ENCODE peak calls at places on chromosome 12, in eight cellular contexts. W, G, U, H, P, M, C and L are unnamed samples.

GRCh38 chr12:67354966-67355365 is 85.8 kb downstream of the CAND1 start:
- DNase-seq in W (no peak), G (peak; percentile 8), U (no peak), H (no peak), P (no peak), M (no peak), C (no peak), L (no peak)

GRCh38 chr12:130104596-130105253 is 57.5 kb upstream of the FZD10 start:
- DNase-seq in W (no peak), G (no peak), U (no peak), H (peak; percentile 29), P (no peak), M (peak; percentile 26), C (no peak), L (no peak)

GRCh38 chr12:4379410-4379809 is at the start of gene FGF23:
- DNase-seq in W (no peak), G (peak; percentile 41), U (no peak), H (no peak), P (no peak), M (no peak), C (no peak), L (no peak)

GRCh38 chr12:102883204-102883799 is 33.7 kb downstream of the PAH start:
- DNase-seq in W (no peak), G (no peak), U (peak; percentile 56), H (peak; percentile 74), P (peak; percentile 60), M (peak; percentile 82), C (peak; percentile 46), L (no peak)

GRCh38 chr12:65501935-65502334 is 223.5 kb downstream of the MSRB3 start:
- DNase-seq in W (no peak), G (no peak), U (no peak), H (no peak), P (no peak), M (no peak), C (no peak), L (no peak)

GRCh38 chr12:4191149-4191548 is 82.4 kb upstream of the CCND2 start:
- DNase-seq in W (no peak), G (no peak), U (no peak), H (no peak), P (no peak), M (no peak), C (no peak), L (no peak)

GRCh38 chr12:4487024-4487423 is 41.4 kb upstream of the FGF6 start:
- DNase-seq in W (no peak), G (no peak), U (no peak), H (no peak), P (no peak), M (no peak), C (no peak), L (no peak)

GRCh38 chr12:95908573-95908972 is 33.8 kb downstream of the CCDC38 start:
- DNase-seq in W (no peak), G (peak; percentile 52), U (no peak), H (no peak), P (no peak), M (no peak), C (no peak), L (no peak)

GRCh38 chr12:47799357-47799955 is 20.2 kb downstream of the HDAC7 start:
- DNase-seq in W (no peak), G (no peak), U (no peak), H (no peak), P (no peak), M (no peak), C (no peak), L (no peak)

GRCh38 chr12:58419905-58420304 is 478.5 kb downstream of the ATP23 start:
- DNase-seq in W (no peak), G (peak; percentile 62), U (no peak), H (no peak), P (no peak), M (no peak), C (no peak), L (no peak)

GRCh38 chr12:130714091-130714590 is 2.0 kb downstream of the RIMBP2 start:
- DNase-seq in W (no peak), G (no peak), U (no peak), H (no peak), P (peak; percentile 17), M (peak; percentile 47), C (no peak), L (no peak)

GRCh38 chr12:132027636-132028035 is 77.9 kb downstream of the EP400 start:
- DNase-seq in W (peak; percentile 8), G (no peak), U (no peak), H (no peak), P (no peak), M (no peak), C (no peak), L (no peak)

GRCh38 chr12:104622942-104623341 is 166.2 kb downstream of the CHST11 start:
- DNase-seq in W (peak; percentile 26), G (no peak), U (no peak), H (no peak), P (no peak), M (no peak), C (peak; percentile 53), L (no peak)

GRCh38 chr12:87160848-87161601 is 868.2 kb downstream of the C12orf50 start:
- DNase-seq in W (no peak), G (no peak), U (no peak), H (no peak), P (no peak), M (no peak), C (no peak), L (no peak)

GRCh38 chr12:103505371-103506236 is 9.8 kb upstream of the C12orf42 start:
- DNase-seq in W (no peak), G (no peak), U (no peak), H (no peak), P (no peak), M (no peak), C (no peak), L (no peak)

GRCh38 chr12:118103601-118104382 is at the start of gene VSIG10:
- DNase-seq in W (peak; percentile 85), G (peak; percentile 53), U (peak; percentile 88), H (peak; percentile 82), P (peak; percentile 86), M (peak; percentile 55), C (peak; percentile 80), L (peak; percentile 86)
- TF ChIP-seq POLR2A in W (no peak), G (no peak), U (peak; percentile 71), H (peak; percentile 78), P (no peak), M (no peak), C (peak; percentile 22), L (no peak)

DNA sequence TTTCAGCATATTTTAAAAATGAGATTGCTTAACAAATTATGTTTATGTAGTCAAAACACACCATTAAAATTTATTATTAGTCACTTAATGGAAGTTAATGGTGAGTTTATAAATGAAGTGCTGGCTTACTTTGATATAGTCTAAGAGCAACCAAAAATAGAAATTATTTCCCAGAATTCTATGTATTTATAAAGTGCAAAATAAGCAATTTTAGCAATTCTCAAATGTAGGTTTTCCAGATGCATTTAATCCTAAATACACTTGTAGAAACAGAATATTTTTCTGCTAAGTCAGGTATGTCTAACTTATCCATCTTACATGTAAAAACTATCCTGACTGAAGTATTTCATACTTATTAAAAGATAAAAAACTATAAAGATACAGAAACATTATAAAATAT is 11.2 kb downstream of the LMO3 start:
- DNase-seq in W (no peak), G (no peak), U (no peak), H (no peak), P (no peak), M (no peak), C (no peak), L (no peak)
- TF ChIP-seq POLR2A in W (no peak), G (no peak), U (no peak), H (no peak), P (no peak), M (no peak), C (no peak), L (no peak)

DNA sequence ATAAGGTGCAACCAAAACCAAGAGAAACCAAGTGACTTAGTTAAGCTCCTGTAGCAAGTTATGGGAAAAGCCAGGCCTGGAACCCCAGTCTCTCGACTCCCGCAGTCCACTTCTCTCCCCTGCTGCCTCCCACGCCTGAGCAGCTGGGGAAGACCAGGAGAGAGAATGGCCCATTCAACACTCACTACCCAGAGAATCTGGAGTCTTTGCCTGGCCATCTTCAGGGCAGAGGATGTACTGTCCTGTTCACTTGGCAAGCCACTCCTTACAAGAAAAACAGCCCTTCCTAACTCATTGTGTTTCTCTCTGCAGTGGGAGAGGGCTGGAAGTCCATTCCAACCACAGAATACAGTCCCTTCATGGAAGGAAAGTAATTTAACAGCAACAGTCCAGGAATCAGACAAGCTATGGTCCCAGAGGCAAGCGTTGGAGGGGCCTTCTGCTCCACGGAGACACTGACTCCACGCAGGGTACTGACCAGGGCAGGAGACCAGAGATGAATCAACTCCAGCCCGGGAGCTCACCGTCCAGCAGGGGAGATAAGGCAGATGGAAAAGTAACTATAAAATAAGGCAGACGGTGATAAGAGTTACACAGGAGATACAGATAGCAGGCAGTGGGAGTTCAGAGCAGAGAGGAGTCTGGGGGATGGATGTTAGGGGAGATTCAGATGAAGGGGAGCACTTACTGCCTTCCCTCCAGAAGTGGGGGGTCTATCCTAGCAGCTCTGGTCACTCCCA is 1.6 kb downstream of the PITPNM2 start:
- DNase-seq in W (peak; percentile 79), G (no peak), U (peak; percentile 19), H (no peak), P (no peak), M (peak; percentile 52), C (no peak), L (no peak)
- TF ChIP-seq POLR2A in W (no peak), G (no peak), U (no peak), H (no peak), P (no peak), M (no peak), C (no peak), L (no peak)

DNA sequence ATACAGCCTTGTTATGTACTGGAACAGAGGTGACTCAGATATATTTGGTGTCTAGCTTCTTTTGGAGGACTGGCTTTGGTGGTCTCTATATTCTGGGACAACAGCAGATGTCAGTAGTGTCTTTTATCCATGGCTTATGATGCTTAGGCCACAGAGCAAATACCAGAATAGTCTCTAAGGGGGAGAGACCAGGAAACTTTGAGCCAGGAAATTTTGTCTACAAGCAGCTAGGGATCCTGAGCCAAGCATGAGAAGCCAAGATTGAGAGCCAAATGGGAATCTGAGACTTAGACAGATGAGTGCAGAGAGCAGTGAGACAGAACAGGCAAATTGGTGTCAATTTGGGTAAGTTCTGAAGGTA is 28.4 kb upstream of the PTPRR start:
- DNase-seq in W (no peak), G (no peak), U (no peak), H (no peak), P (no peak), M (peak; percentile 43), C (no peak), L (no peak)
- TF ChIP-seq POLR2A in W (no peak), G (no peak), U (no peak), H (no peak), P (no peak), M (no peak), C (no peak), L (no peak)

DNA sequence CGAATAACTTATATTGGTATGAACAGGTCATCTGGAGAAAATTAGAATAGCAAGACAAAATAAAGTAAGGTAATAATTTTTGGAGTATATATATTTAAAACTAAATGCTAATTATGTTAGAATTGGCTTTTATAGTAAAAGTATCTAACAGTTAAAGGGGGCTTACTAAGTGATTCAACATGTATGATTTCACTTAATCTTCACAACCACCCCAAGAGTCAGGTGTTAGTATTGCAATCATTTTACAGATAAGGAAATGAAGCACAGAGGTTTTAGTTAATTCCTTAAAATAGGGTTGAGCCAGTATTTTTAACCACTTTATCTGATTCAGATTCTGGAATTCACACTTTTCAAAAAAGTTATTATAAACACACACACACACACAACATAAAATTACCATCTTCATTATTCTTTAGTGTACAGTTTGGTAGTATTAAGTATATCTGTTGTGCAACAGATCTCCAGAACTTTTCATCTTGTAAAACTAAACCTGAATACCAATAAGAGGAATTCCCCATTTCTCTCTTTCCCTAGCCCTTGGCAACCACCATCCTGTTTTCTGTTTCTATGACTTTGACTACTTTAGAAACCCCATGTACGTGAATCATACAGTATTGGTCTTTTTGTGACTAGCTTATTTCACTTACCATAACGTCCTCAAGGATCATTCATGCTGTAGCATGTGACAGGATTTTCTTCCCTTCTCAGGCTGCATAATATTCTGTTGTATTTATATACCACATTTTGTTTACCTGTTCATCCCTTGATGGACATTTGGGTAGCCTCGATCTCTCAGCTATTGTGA is 12.5 kb downstream of the A2M start:
- DNase-seq in W (no peak), G (no peak), U (no peak), H (no peak), P (no peak), M (no peak), C (no peak), L (no peak)
- TF ChIP-seq POLR2A in W (no peak), G (no peak), U (no peak), H (no peak), P (no peak), M (no peak), C (no peak), L (no peak)